ENCODE peak calls at places on chromosome 19, in seven cellular contexts. One of them, this sample, is unnamed.

GRCh38 chr19:3283886-3284657 is 59.6 kb downstream of the CELF5 start:
- DNase-seq in AG09309: no peak
- DNase-seq in bronchial epithelial cell: no peak
- DNase-seq in esophagus muscularis mucosa: no peak
- DNase-seq in body of pancreas: no peak
- DNase-seq in Calu3: no peak
- DNase-seq in AG09319: no peak
- DNase-seq in this sample: no peak

GRCh38 chr19:16379521-16380313 is 55.1 kb downstream of the KLF2 start:
- DNase-seq in AG09309: no peak
- DNase-seq in bronchial epithelial cell: no peak
- DNase-seq in esophagus muscularis mucosa: no peak
- DNase-seq in body of pancreas: no peak
- DNase-seq in Calu3: no peak
- DNase-seq in AG09319: no peak
- DNase-seq in this sample: no peak

GRCh38 chr19:12052571-12053169 is at the start of gene ZNF878:
- DNase-seq in AG09309: no peak
- DNase-seq in bronchial epithelial cell: peak
- DNase-seq in esophagus muscularis mucosa: peak
- DNase-seq in body of pancreas: peak
- DNase-seq in Calu3: peak
- DNase-seq in AG09319: peak
- DNase-seq in this sample: peak

GRCh38 chr19:29928831-29929230 is 13.2 kb upstream of the URI1 start:
- DNase-seq in AG09309: no peak
- DNase-seq in bronchial epithelial cell: no peak
- DNase-seq in esophagus muscularis mucosa: no peak
- DNase-seq in body of pancreas: no peak
- DNase-seq in Calu3: no peak
- DNase-seq in AG09319: no peak
- DNase-seq in this sample: no peak

GRCh38 chr19:38869160-38869835 is 8.8 kb downstream of the RINL start:
- DNase-seq in AG09309: no peak
- DNase-seq in bronchial epithelial cell: no peak
- DNase-seq in esophagus muscularis mucosa: no peak
- DNase-seq in body of pancreas: peak
- DNase-seq in Calu3: no peak
- DNase-seq in AG09319: no peak
- DNase-seq in this sample: no peak

GRCh38 chr19:45070861-45071544 is 5.3 kb downstream of the ZNF296 start:
- DNase-seq in AG09309: no peak
- DNase-seq in bronchial epithelial cell: no peak
- DNase-seq in esophagus muscularis mucosa: no peak
- DNase-seq in body of pancreas: no peak
- DNase-seq in Calu3: no peak
- DNase-seq in AG09319: no peak
- DNase-seq in this sample: no peak

GRCh38 chr19:15210323-15210774 is 9.6 kb upstream of the NOTCH3 start:
- DNase-seq in AG09309: peak
- DNase-seq in bronchial epithelial cell: peak
- DNase-seq in esophagus muscularis mucosa: no peak
- DNase-seq in body of pancreas: peak
- DNase-seq in Calu3: peak
- DNase-seq in AG09319: no peak
- DNase-seq in this sample: no peak

GRCh38 chr19:12748489-12748888 is 3.1 kb upstream of the BEST2 start:
- DNase-seq in AG09309: no peak
- DNase-seq in bronchial epithelial cell: no peak
- DNase-seq in esophagus muscularis mucosa: no peak
- DNase-seq in body of pancreas: no peak
- DNase-seq in Calu3: no peak
- DNase-seq in AG09319: no peak
- DNase-seq in this sample: no peak

DNA sequence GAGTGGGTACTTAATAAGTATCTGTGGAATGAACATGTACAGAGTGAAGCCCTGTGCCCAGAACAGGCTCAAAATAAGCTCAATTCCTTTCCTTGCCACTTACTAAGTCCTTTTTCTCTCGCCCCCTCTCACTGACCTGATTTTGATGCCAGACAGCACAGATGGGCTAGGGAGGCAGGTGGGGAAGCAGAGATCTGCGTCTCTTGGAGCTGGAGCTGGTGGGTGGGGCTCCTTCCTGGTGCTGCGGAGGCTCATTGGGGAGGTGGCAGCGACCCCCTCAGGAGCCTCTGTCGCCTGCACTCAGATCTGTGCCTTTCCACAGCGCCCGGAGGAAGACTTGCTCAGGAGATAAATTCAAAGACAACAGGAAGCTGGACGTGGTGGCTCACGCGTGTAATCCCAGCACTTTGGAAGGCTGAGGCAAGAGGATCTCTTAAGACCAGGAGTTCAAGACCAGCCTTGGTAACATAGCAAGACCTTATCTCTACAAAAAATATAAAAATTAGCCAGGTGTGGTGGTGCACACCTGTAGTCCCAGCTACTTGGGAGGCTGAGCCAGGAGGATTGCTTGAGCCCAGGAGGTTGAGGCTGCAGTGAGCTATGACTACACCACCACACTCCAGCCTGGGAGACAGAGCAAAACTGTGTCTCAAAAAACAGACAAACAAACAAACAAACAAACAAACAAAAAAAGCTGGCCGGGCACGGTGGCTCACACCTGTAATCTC is 14.6 kb downstream of the AKT2 start:
- DNase-seq in AG09309: no peak
- DNase-seq in bronchial epithelial cell: no peak
- DNase-seq in esophagus muscularis mucosa: no peak
- DNase-seq in body of pancreas: no peak
- DNase-seq in Calu3: no peak
- DNase-seq in AG09319: no peak
- DNase-seq in this sample: no peak
- TF ChIP-seq CTCF in AG09309: no peak
- TF ChIP-seq CTCF in bronchial epithelial cell: no peak
- TF ChIP-seq CTCF in esophagus muscularis mucosa: no peak
- TF ChIP-seq CTCF in body of pancreas: no peak
- TF ChIP-seq CTCF in Calu3: no peak
- TF ChIP-seq CTCF in AG09319: no peak
- TF ChIP-seq CTCF in this sample: no peak

DNA sequence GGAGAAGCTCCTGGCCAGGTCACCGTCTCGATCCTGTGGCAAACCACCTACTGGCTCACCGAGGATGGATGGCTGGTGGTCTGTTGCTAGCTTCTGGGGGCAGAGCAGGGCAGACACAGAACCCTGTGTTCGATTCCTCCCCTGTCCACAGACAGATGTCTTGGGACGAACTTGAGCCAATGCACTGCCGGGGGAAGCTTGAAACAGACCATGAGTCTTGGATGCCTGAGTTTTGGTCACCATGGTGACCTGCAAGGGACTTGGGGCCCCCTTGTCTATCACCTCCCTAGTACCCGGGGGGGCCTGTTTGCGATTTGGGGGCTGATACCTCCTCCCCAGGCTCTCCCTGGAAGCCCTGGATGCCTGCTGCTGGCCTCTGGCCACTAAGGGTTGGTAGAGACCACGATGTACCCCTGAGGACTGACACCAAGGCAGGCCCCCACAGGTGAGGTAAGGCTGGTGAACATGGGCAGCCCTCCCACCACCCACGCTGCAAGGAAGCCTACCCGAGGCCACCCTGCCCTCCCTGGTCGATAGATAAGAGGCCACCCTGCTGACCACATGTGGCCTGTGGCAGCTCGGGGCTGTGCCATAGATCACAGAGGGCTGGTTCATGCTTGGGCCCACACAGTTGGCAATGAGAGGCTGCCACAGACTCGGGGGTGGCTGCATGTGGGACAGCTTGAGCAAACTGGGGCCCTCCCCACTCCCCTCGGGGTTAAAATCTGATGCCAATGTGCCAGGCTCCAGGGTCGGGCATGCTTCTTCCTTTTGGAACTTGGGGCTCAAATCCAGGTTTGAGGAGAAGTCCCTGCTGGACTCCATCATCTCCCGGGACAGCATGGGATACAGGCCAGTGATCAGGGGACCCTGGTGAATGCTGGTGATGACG is 10.7 kb downstream of the IQCN start:
- DNase-seq in AG09309: no peak
- DNase-seq in bronchial epithelial cell: no peak
- DNase-seq in esophagus muscularis mucosa: no peak
- DNase-seq in body of pancreas: no peak
- DNase-seq in Calu3: no peak
- DNase-seq in AG09319: no peak
- DNase-seq in this sample: no peak
- TF ChIP-seq CTCF in AG09309: no peak
- TF ChIP-seq CTCF in bronchial epithelial cell: no peak
- TF ChIP-seq CTCF in esophagus muscularis mucosa: no peak
- TF ChIP-seq CTCF in body of pancreas: no peak
- TF ChIP-seq CTCF in Calu3: no peak
- TF ChIP-seq CTCF in AG09319: no peak
- TF ChIP-seq CTCF in this sample: no peak

DNA sequence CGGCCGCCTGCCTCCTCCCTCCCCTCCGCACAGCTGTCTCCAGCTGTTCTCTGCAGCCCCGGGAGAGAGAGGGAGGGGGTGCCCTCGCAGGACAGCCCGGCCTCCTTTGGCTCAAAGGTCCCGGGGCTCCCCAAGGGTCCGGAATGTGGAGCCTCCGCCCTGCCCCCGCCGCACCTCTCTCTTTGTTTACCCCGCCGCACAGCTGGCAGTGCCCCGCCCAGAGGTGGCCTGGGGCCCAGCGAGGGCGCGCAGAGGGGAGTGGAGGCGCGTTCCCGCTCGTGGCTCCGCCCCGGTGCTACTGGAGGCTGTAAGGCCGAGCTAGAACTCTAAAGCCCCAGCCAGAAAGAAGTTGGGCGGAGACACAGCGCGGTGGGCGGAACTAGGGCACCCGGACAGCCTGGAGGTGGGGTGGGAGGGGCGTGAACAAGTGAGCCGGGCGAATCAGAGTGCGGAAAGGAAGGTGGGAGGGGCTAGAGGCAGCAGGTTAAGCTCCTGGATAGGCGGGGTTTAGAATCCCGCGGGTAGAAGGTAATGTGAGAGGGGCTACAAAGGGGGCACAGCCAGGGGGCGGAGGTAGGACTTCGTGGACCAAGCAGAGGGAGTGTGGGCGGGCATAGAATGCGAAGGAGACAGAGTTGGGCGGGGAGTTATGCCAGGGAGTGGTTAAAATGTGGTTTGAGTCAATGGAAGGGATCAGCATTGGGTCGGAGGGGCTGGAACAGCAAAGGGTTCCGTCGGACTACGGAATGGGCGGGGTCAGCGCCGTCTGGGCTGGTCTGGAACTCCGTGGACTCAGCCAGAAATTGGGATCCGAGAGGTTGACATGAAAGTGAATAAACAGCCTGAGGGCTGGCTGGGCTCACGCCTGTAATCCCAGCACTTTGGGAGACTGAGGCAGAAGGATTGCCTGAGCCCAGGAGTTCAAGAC is 2.8 kb downstream of the LTBP4 start:
- DNase-seq in AG09309: peak
- DNase-seq in bronchial epithelial cell: peak
- DNase-seq in esophagus muscularis mucosa: peak
- DNase-seq in body of pancreas: peak
- DNase-seq in Calu3: peak
- DNase-seq in AG09319: peak
- DNase-seq in this sample: peak
- TF ChIP-seq CTCF in AG09309: no peak
- TF ChIP-seq CTCF in bronchial epithelial cell: no peak
- TF ChIP-seq CTCF in esophagus muscularis mucosa: peak
- TF ChIP-seq CTCF in body of pancreas: no peak
- TF ChIP-seq CTCF in Calu3: no peak
- TF ChIP-seq CTCF in AG09319: no peak
- TF ChIP-seq CTCF in this sample: no peak

DNA sequence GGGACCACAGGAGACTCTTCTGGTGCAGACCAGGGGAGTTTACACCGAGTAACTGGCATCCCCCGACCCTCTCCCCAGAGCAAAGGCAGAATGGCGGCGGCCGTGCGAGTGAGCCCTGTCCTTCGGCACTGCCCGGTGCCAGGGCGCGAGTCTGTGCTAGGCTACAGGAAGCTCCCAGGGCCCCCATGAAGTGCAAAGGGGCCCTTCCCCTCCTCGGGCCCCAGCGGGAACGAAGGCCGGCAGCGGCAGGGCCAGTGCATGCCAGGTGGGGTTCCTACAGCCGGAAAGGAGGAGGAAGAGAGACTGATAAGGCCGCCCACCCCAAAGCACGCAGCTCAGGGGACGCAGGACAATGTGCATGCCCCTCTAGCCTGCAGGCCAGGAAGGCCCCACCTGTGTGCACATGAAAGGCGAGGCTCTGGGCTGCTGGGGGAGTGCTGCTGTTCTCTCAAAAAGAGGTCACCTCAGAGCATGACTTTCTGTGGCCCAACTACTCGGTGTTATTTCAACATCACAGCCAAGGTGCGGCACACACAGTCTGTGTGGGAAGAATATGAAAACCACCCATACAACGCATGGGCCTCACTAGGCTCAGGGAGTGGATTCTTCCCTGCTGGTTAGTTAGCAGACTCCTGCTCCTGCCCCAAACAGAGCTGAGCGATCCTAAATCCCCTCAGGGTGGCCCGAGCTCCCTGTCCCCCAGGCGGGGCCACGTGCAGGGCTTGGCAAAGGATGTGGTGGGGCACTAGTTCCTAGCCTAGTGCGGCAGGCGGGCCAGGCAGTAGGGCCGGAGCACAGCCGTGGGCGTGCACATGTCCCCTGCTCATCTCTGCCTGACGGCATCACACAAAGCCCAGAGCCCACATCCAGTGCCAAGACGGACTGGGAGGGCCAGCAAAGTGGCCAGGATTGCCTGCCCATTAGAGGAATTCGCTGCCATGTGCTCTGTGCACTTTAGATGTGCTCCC is 28.4 kb upstream of the TIMM44 start:
- DNase-seq in AG09309: no peak
- DNase-seq in bronchial epithelial cell: no peak
- DNase-seq in esophagus muscularis mucosa: no peak
- DNase-seq in body of pancreas: no peak
- DNase-seq in Calu3: no peak
- DNase-seq in AG09319: no peak
- DNase-seq in this sample: no peak
- TF ChIP-seq CTCF in AG09309: no peak
- TF ChIP-seq CTCF in bronchial epithelial cell: no peak
- TF ChIP-seq CTCF in esophagus muscularis mucosa: no peak
- TF ChIP-seq CTCF in body of pancreas: no peak
- TF ChIP-seq CTCF in Calu3: no peak
- TF ChIP-seq CTCF in AG09319: no peak
- TF ChIP-seq CTCF in this sample: no peak

GRCh38 chr19:34676697-34677385 is at the start of gene SCGB2B2:
- DNase-seq in AG09309: peak
- DNase-seq in bronchial epithelial cell: no peak
- DNase-seq in esophagus muscularis mucosa: no peak
- DNase-seq in body of pancreas: no peak
- DNase-seq in Calu3: no peak
- DNase-seq in AG09319: no peak
- DNase-seq in this sample: no peak
- TF ChIP-seq CTCF in AG09309: peak
- TF ChIP-seq CTCF in bronchial epithelial cell: peak
- TF ChIP-seq CTCF in esophagus muscularis mucosa: no peak
- TF ChIP-seq CTCF in body of pancreas: peak
- TF ChIP-seq CTCF in Calu3: no peak
- TF ChIP-seq CTCF in AG09319: no peak
- TF ChIP-seq CTCF in this sample: peak

This sample was measured in osteocyte.